ENCODE peak calls at places on chromosome 14, in four cellular contexts. One of them, this sample, is unnamed.

GRCh38 chr14:36212577-36212976 is 36.1 kb upstream of the PTCSC3 start:
- DNase-seq in iPS DF 6.9: no peak
- DNase-seq in heart right ventricle: no peak
- DNase-seq in fibroblast of lung: no peak
- DNase-seq in this sample: no peak

GRCh38 chr14:73743431-73743931 is 29.3 kb upstream of the PNMA1 start:
- DNase-seq in iPS DF 6.9: no peak
- DNase-seq in heart right ventricle: no peak
- DNase-seq in fibroblast of lung: no peak
- DNase-seq in this sample: peak

GRCh38 chr14:77638738-77639137 is 22.3 kb upstream of the SPTLC2 start:
- DNase-seq in iPS DF 6.9: no peak
- DNase-seq in heart right ventricle: no peak
- DNase-seq in fibroblast of lung: peak
- DNase-seq in this sample: peak

GRCh38 chr14:88941414-88941813 is 117.0 kb downstream of the TTC8 start:
- DNase-seq in iPS DF 6.9: no peak
- DNase-seq in heart right ventricle: no peak
- DNase-seq in fibroblast of lung: no peak
- DNase-seq in this sample: peak

GRCh38 chr14:21910260-21910659 is 236.6 kb upstream of the OR4E1 start:
- DNase-seq in iPS DF 6.9: no peak
- DNase-seq in heart right ventricle: no peak
- DNase-seq in fibroblast of lung: no peak
- DNase-seq in this sample: no peak

GRCh38 chr14:60645191-60645590 is 4.1 kb downstream of the SIX1 start:
- DNase-seq in iPS DF 6.9: no peak
- DNase-seq in heart right ventricle: no peak
- DNase-seq in fibroblast of lung: no peak
- DNase-seq in this sample: no peak

GRCh38 chr14:59126714-59127436 is 61.6 kb upstream of the DAAM1 start:
- DNase-seq in iPS DF 6.9: peak
- DNase-seq in heart right ventricle: peak
- DNase-seq in fibroblast of lung: peak
- DNase-seq in this sample: peak

GRCh38 chr14:68361231-68361630 is 431.6 kb downstream of the ZFP36L1 start:
- DNase-seq in iPS DF 6.9: no peak
- DNase-seq in heart right ventricle: no peak
- DNase-seq in fibroblast of lung: no peak
- DNase-seq in this sample: peak

GRCh38 chr14:60356921-60357550 is 108.0 kb downstream of the PPM1A start:
- DNase-seq in iPS DF 6.9: no peak
- DNase-seq in heart right ventricle: no peak
- DNase-seq in fibroblast of lung: no peak
- DNase-seq in this sample: no peak

GRCh38 chr14:61099221-61099835 is 118.3 kb downstream of the SLC38A6 start:
- DNase-seq in iPS DF 6.9: no peak
- DNase-seq in heart right ventricle: no peak
- DNase-seq in fibroblast of lung: peak
- DNase-seq in this sample: no peak